ENCODE peak calls at places on chromosomes 2 and 18, in ten cellular contexts. U is tibial nerve, Q is NB4, W is endothelial cell of umbilical vein, N is esophagus squamous epithelium, R is heart left ventricle, I is K562, Z is gastrocnemius medialis, L is spleen, V is A549. G is an unnamed sample.
A peak's percentile ranks its signal among the peaks of the same experiment; 100 is the strongest.

GRCh38 chr18:9968081-9968848 is 54.4 kb downstream of the VAPA start:
- DNase-seq in U (no peak), Q (no peak), W (peak; percentile 45), N (no peak), R (no peak), I (no peak), Z (no peak), L (peak; percentile 72), V (no peak), G (no peak)

GRCh38 chr2:35410431-35411061 is 945.0 kb upstream of the CRIM1 start:
- DNase-seq in U (peak; percentile 11), Q (peak; percentile 65), W (peak; percentile 55), N (no peak), R (peak; percentile 28), I (peak; percentile 41), Z (no peak), L (peak; percentile 74), V (peak; percentile 13), G (peak; percentile 70)

GRCh38 chr2:82316573-82317371 is 2012.2 kb upstream of the LRRTM1 start:
- DNase-seq in U (no peak), Q (no peak), W (no peak), N (no peak), R (no peak), I (no peak), Z (no peak), L (no peak), V (no peak), G (peak; percentile 50)

GRCh38 chr2:197191177-197191947 is 119.2 kb downstream of the ANKRD44 start:
- DNase-seq in U (no peak), Q (peak; percentile 72), W (peak; percentile 55), N (no peak), R (no peak), I (peak; percentile 26), Z (no peak), L (no peak), V (peak; percentile 38), G (no peak)

GRCh38 chr18:57447154-57447621 is 12.0 kb downstream of the ONECUT2 start:
- DNase-seq in U (no peak), Q (peak; percentile 61), W (peak; percentile 40), N (no peak), R (no peak), I (no peak), Z (no peak), L (no peak), V (no peak), G (peak; percentile 72)

GRCh38 chr2:120231564-120231973 is 8.4 kb upstream of the TMEM185B start:
- DNase-seq in U (no peak), Q (no peak), W (no peak), N (no peak), R (no peak), I (no peak), Z (no peak), L (peak; percentile 78), V (no peak), G (no peak)

GRCh38 chr18:35497006-35497333 is 790 bp downstream of the INO80C start:
- DNase-seq in U (peak; percentile 23), Q (no peak), W (no peak), N (no peak), R (no peak), I (peak; percentile 23), Z (no peak), L (no peak), V (no peak), G (no peak)

GRCh38 chr18:45073556-45073955 is 392.9 kb downstream of the SETBP1 start:
- DNase-seq in U (no peak), Q (peak; percentile 54), W (no peak), N (no peak), R (no peak), I (no peak), Z (no peak), L (no peak), V (no peak), G (no peak)

GRCh38 chr2:105329561-105330495 is at the start of gene TGFBRAP1:
- DNase-seq in U (no peak), Q (peak; percentile 77), W (peak; percentile 35), N (no peak), R (peak; percentile 56), I (peak; percentile 80), Z (no peak), L (peak; percentile 92), V (peak; percentile 16), G (peak; percentile 64)
- TF ChIP-seq POLR2A in U (no peak), Q (peak; percentile 69), W (peak; percentile 72), N (no peak), R (no peak), I (peak; percentile 65), Z (peak; percentile 30), L (no peak), V (peak; percentile 73), G (peak; percentile 72)

DNA sequence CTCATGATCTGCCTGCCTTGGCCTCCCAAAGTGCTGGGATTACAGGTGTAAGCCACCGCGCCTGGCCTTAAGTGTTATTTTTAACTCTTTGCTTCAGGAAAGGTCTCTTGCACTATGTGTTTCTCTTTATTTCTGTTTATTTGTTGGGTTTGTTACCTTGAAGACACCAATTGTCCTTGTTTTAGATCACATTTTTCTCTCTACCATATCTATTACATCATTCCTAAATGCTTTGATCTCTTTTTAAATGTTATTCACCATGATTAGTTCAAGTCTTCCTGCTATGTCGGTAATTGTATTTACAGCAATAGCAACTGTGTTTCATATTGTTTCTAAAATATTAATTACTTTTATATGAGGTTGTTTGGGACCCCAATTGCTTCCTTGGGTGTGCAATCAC is 77.7 kb downstream of the CDC42EP3 start:
- DNase-seq in U (no peak), Q (no peak), W (no peak), N (no peak), R (no peak), I (no peak), Z (no peak), L (no peak), V (no peak), G (no peak)
- TF ChIP-seq CTCF in U (no peak), Q (no peak), W (no peak), N (no peak), R (no peak), I (no peak), Z (no peak), L (no peak), V (no peak), G (no peak)

GRCh38 chr2:117720765-117721164 is 93.7 kb upstream of the DDX18 start:
- DNase-seq in U (no peak), Q (no peak), W (no peak), N (no peak), R (no peak), I (no peak), Z (no peak), L (no peak), V (no peak), G (no peak)
- TF ChIP-seq POLR2A in U (no peak), Q (no peak), W (no peak), N (no peak), R (no peak), I (no peak), Z (no peak), L (no peak), V (no peak), G (no peak)

GRCh38 chr2:212528106-212528856 is 10.3 kb downstream of the ERBB4 start:
- DNase-seq in U (no peak), Q (no peak), W (no peak), N (no peak), R (peak; percentile 23), I (no peak), Z (no peak), L (no peak), V (no peak), G (no peak)
- TF ChIP-seq CTCF in U (no peak), Q (no peak), W (no peak), N (no peak), R (no peak), I (no peak), Z (no peak), L (no peak), V (no peak), G (peak; percentile 5)

GRCh38 chr18:70290482-70291294 is 1.8 kb downstream of the SOCS6 start:
- DNase-seq in U (no peak), Q (no peak), W (no peak), N (no peak), R (no peak), I (no peak), Z (no peak), L (no peak), V (no peak), G (no peak)

GRCh38 chr18:70288171-70288850 is 534 bp upstream of the SOCS6 start:
- DNase-seq in U (no peak), Q (peak; percentile 31), W (peak; percentile 34), N (no peak), R (peak; percentile 56), I (no peak), Z (no peak), L (no peak), V (no peak), G (peak; percentile 59)

GRCh38 chr18:70287731-70288130 is 1.1 kb upstream of the SOCS6 start:
- DNase-seq in U (no peak), Q (no peak), W (no peak), N (no peak), R (no peak), I (no peak), Z (no peak), L (no peak), V (no peak), G (no peak)

GRCh38 chr18:70289351-70290330 is 796 bp downstream of the SOCS6 start:
- DNase-seq in U (no peak), Q (peak; percentile 63), W (peak; percentile 51), N (no peak), R (peak; percentile 44), I (peak; percentile 52), Z (no peak), L (no peak), V (no peak), G (peak; percentile 60)

DNA sequence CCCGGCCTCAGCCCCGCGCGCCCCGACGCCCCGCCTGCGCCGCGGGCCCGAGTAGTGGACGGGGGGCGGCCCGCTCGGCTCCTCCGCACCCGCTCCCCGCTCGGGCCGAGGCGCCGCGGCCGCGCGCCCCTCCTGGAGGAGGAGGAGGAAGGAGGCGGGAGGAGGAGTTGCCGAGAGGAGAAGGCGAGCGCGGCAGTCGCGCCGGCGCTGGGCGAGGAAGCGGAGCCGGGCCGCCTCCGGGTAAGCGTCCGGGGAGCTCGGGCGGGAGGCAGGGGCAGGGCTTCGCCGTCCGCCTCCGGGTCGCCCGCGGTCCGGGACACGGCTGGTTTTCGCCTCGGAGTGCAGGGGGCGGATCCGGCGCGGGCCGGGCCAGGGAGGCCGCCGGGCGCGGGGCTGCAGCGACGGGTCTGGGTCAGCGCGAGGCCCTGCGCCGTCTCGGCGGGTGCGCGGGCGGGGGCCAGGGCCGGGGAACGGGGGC is at the start of gene SOCS6:
- DNase-seq in U (no peak), Q (peak; percentile 83), W (peak; percentile 60), N (peak; percentile 4), R (peak; percentile 72), I (peak; percentile 58), Z (peak; percentile 13), L (peak; percentile 86), V (no peak), G (peak; percentile 66)
- TF ChIP-seq POLR2A in U (peak; percentile 31), Q (peak; percentile 32), W (peak; percentile 75), N (no peak), R (peak; percentile 57), I (peak; percentile 37), Z (no peak), L (no peak), V (peak; percentile 58), G (peak; percentile 70)

DNA sequence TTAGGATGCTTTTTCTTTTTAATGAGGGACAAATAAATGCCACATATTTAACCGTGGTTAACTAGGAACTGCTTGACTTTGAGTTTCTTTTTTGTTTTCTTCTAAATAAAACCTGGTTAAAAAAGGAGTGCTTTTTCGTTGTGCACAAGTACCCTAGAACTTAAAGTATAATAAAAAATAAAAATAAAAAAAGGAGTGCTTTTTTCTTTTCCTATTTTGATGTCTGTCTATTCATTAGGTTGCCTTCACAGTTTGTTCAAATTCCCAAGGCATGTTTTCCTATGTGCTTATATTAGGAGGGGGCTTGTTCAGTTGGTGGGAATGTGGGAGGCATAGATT is 4.4 kb downstream of the FOSL2 start:
- DNase-seq in U (no peak), Q (no peak), W (no peak), N (no peak), R (no peak), I (no peak), Z (no peak), L (no peak), V (no peak), G (no peak)
- TF ChIP-seq CTCF in U (no peak), Q (no peak), W (no peak), N (no peak), R (no peak), I (no peak), Z (no peak), L (no peak), V (no peak), G (no peak)

G was measured in right lobe of liver.